ENCODE peak calls at places on chromosomes 13 and 19, in nine cellular contexts. F is HCT116; O is IMR-90; D is right cardiac atrium; B is upper lobe of right lung; S is upper lobe of left lung; C is PC-3; T is left lung; K is CD8-positive, alpha-beta T cell. X is an unnamed sample.

GRCh38 chr19:17920527-17920926 is 12.3 kb upstream of the CCDC124 start:
- ATAC-seq in F (no peak), O (no peak), D (no peak), B (no peak), S (no peak), C (no peak), T (no peak), K (no peak), X (no peak)

GRCh38 chr13:86974251-86974994 is 696.7 kb upstream of the SLITRK5 start:
- ATAC-seq in F (no peak), O (no peak), D (no peak), B (no peak), S (no peak), C (peak), T (no peak), K (no peak), X (no peak)

GRCh38 chr19:33622505-33622808 is 704 bp downstream of the CHST8 start:
- ATAC-seq in F (no peak), O (no peak), D (peak), B (peak), S (no peak), C (no peak), T (peak), K (no peak), X (no peak)

GRCh38 chr13:41696163-41697003 is 239.0 kb downstream of the RGCC start:
- ATAC-seq in F (peak), O (peak), D (no peak), B (peak), S (peak), C (peak), T (peak), K (no peak), X (peak)

GRCh38 chr19:10111405-10111811 is at the start of gene P2RY11:
- ATAC-seq in F (no peak), O (no peak), D (no peak), B (peak), S (no peak), C (no peak), T (peak), K (no peak), X (no peak)

GRCh38 chr13:37899753-37900152 is 30.2 kb upstream of the TRPC4 start:
- ATAC-seq in F (no peak), O (no peak), D (no peak), B (no peak), S (no peak), C (no peak), T (no peak), K (no peak), X (no peak)

GRCh38 chr19:10328558-10329429 is 4.5 kb downstream of the RAVER1 start:
- ATAC-seq in F (no peak), O (no peak), D (no peak), B (no peak), S (no peak), C (no peak), T (no peak), K (no peak), X (no peak)

GRCh38 chr19:18161691-18162039 is 8.7 kb downstream of the PIK3R2 start:
- ATAC-seq in F (peak), O (no peak), D (peak), B (no peak), S (no peak), C (no peak), T (no peak), K (no peak), X (no peak)

GRCh38 chr13:40508112-40508511 is 158.3 kb downstream of the FOXO1 start:
- ATAC-seq in F (no peak), O (no peak), D (peak), B (no peak), S (peak), C (no peak), T (peak), K (peak), X (peak)

GRCh38 chr19:56076413-56076998 is 44.6 kb downstream of the ZNF787 start:
- ATAC-seq in F (peak), O (peak), D (peak), B (peak), S (peak), C (peak), T (peak), K (peak), X (no peak)

GRCh38 chr19:990119-990571 is 6.0 kb downstream of the WDR18 start:
- ATAC-seq in F (no peak), O (no peak), D (no peak), B (no peak), S (no peak), C (no peak), T (no peak), K (no peak), X (no peak)

GRCh38 chr13:91174886-91175501 is 172.5 kb upstream of the MIR17HG start:
- ATAC-seq in F (no peak), O (no peak), D (peak), B (peak), S (peak), C (no peak), T (peak), K (no peak), X (no peak)

GRCh38 chr13:27036236-27036981 is 135.2 kb downstream of the USP12 start:
- ATAC-seq in F (peak), O (peak), D (peak), B (peak), S (peak), C (peak), T (peak), K (no peak), X (no peak)

GRCh38 chr13:92574499-92574898 is 652.1 kb upstream of the GPC6 start:
- ATAC-seq in F (no peak), O (no peak), D (no peak), B (no peak), S (no peak), C (no peak), T (no peak), K (no peak), X (no peak)

GRCh38 chr19:2511570-2511969 is 35.6 kb downstream of the GADD45B start:
- ATAC-seq in F (no peak), O (no peak), D (peak), B (no peak), S (no peak), C (no peak), T (no peak), K (no peak), X (no peak)

GRCh38 chr13:43031881-43032280 is 8.5 kb downstream of the DNAJC15 start:
- ATAC-seq in F (no peak), O (no peak), D (peak), B (peak), S (peak), C (no peak), T (no peak), K (no peak), X (no peak)

GRCh38 chr19:49851456-49852259 is 699 bp downstream of the PTOV1 start:
- ATAC-seq in F (peak), O (peak), D (no peak), B (no peak), S (no peak), C (peak), T (peak), K (peak), X (no peak)

GRCh38 chr13:97239306-97239705 is 17.2 kb downstream of the MBNL2 start:
- ATAC-seq in F (no peak), O (peak), D (no peak), B (no peak), S (no peak), C (peak), T (no peak), K (no peak), X (no peak)

GRCh38 chr13:49938921-49939320 is 2.8 kb upstream of the SPRYD7 start:
- ATAC-seq in F (no peak), O (no peak), D (no peak), B (no peak), S (no peak), C (no peak), T (no peak), K (no peak), X (no peak)

GRCh38 chr13:33683376-33683775 is 134.6 kb upstream of the RFC3 start:
- ATAC-seq in F (no peak), O (no peak), D (no peak), B (no peak), S (no peak), C (no peak), T (no peak), K (no peak), X (no peak)

GRCh38 chr13:97723655-97724054 is 229.8 kb upstream of the IPO5 start:
- ATAC-seq in F (no peak), O (no peak), D (no peak), B (peak), S (peak), C (no peak), T (peak), K (no peak), X (no peak)

GRCh38 chr13:109737046-109737573 is 49.3 kb downstream of the IRS2 start:
- ATAC-seq in F (no peak), O (no peak), D (peak), B (no peak), S (no peak), C (no peak), T (no peak), K (no peak), X (no peak)

GRCh38 chr13:22061806-22062391 is 391.0 kb downstream of the FGF9 start:
- ATAC-seq in F (no peak), O (no peak), D (no peak), B (no peak), S (no peak), C (no peak), T (no peak), K (peak), X (peak)

GRCh38 chr13:21053231-21053630 is 8.2 kb downstream of the LATS2 start:
- ATAC-seq in F (no peak), O (no peak), D (no peak), B (no peak), S (no peak), C (no peak), T (no peak), K (no peak), X (no peak)

GRCh38 chr13:40626566-40626965 is 39.9 kb downstream of the FOXO1 start:
- ATAC-seq in F (no peak), O (no peak), D (no peak), B (peak), S (peak), C (no peak), T (peak), K (no peak), X (no peak)

GRCh38 chr13:31162151-31163008 is 676 bp upstream of the HSPH1 start:
- ATAC-seq in F (peak), O (peak), D (peak), B (peak), S (peak), C (peak), T (peak), K (peak), X (peak)

GRCh38 chr13:75838366-75839017 is 202.4 kb downstream of the LMO7 start:
- ATAC-seq in F (no peak), O (no peak), D (no peak), B (peak), S (no peak), C (no peak), T (peak), K (no peak), X (no peak)

X was measured in activated CD4-positive, CD25-positive, alpha-beta regulatory T cell treated with anti-CD3 and anti-CD28 coated beads, Interleukin-2, amount 50 U/mL, for 24 hours.